ENCODE peak calls at places on chromosomes 4 and X, in seven cellular contexts. R is GM23248, D is neural progenitor cell, S is PC-3, Q is MM.1S, Y is GM23338, F is HCT116. K is an unnamed sample.

GRCh38 chr4:1736820-1737219 is 15.5 kb downstream of the TACC3 start:
- DNase-seq in F (no peak), D (no peak), S (no peak), R (no peak), Y (no peak), Q (no peak), K (no peak)

GRCh38 chr4:183834252-183834651 is 70.9 kb upstream of the STOX2 start:
- DNase-seq in S (peak), Q (no peak), D (no peak), F (no peak), Y (no peak), R (no peak), K (no peak)

GRCh38 chr4:12827966-12828365 is 656.2 kb downstream of the RAB28 start:
- DNase-seq in Q (no peak), Y (no peak), R (no peak), F (no peak), D (no peak), S (no peak), K (no peak)

GRCh38 chr4:150082241-150082640 is 4.0 kb downstream of the DCLK2 start:
- DNase-seq in D (no peak), Y (no peak), S (no peak), Q (peak), F (no peak), R (no peak), K (no peak)

GRCh38 chr4:81166431-81166830 is 48.6 kb downstream of the PRKG2 start:
- DNase-seq in S (peak), Q (no peak), Y (no peak), F (no peak), D (no peak), R (peak), K (no peak)

GRCh38 chr4:176875026-176875425 is 82.3 kb upstream of the VEGFC start:
- DNase-seq in Q (no peak), S (no peak), Y (no peak), D (no peak), R (peak), F (no peak), K (no peak)

GRCh38 chr4:2961411-2962098 is 1.7 kb downstream of the NOP14 start:
- DNase-seq in Q (no peak), D (peak), S (no peak), R (peak), Y (peak), F (no peak), K (no peak)

GRCh38 chrX:10502961-10503360 is 117.4 kb downstream of the MID1 start:
- DNase-seq in F (no peak), S (no peak), R (no peak), D (no peak), Q (no peak), Y (no peak), K (no peak)

GRCh38 chr4:61332671-61333070 is 132.5 kb downstream of the ADGRL3 start:
- DNase-seq in Y (peak), F (no peak), S (no peak), R (no peak), D (no peak), Q (no peak), K (no peak)

GRCh38 chrX:101385795-101386541 is at the start of gene BTK:
- DNase-seq in Y (no peak), F (no peak), R (no peak), D (no peak), S (no peak), Q (no peak), K (no peak)

GRCh38 chr4:17657849-17658248 is 43.4 kb downstream of the MED28 start:
- DNase-seq in R (no peak), Y (no peak), Q (no peak), S (no peak), D (no peak), F (no peak), K (no peak)

GRCh38 chrX:37846141-37846540 is 1.2 kb downstream of the DYNLT3 start:
- DNase-seq in S (peak), F (no peak), D (no peak), R (peak), Q (no peak), Y (no peak), K (no peak)

GRCh38 chrX:57137481-57137880 is 284 bp upstream of the SPIN2A start:
- DNase-seq in D (peak), R (peak), S (no peak), Y (peak), F (no peak), Q (no peak), K (peak)

DNA sequence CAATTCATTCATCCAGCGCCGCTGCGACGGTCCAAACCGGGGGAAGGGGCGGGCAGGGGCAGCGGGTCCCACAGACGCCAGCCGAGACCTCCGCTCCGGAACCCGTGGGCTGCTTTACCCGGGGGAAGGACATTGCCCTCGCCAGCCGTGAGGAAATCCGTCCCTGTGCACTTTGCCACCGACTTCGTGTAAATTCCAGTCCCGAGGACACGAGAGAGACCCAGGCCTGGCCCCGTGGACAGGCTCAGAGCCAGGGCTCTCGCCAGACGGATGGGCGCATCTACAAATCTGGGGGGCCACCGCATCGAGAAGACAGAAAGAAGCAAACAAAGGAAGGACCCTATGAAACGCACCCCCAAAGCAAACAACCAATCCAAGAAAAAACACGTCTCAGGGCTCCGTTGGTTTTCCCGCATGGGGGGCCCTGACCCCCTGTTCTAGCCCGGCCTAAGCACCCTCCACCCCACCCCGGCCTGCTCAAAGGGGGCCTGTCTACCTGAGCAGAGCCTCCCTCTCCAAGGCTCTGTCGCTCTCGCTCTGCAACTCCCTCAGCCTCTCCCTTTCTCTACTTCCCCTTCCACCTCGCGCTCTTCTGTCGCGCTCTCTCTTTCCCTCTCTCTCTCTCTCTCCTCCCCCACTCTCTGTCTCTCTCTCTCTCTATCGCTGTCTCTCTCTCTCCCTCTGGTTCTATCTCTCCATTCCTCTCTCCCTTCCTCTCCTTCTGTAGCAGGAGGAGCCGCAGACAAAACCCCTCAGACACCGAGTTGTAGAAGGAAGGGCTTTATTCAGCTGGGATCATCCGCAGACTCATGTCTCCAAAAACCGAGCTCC is 11.3 kb downstream of the FRG2 start:
- DNase-seq in S (no peak), R (peak), F (no peak), Y (peak), Q (no peak), D (peak), K (no peak)
- TF ChIP-seq EZH2 in S (no peak), R (peak), F (no peak), Y (peak), Q (no peak), D (peak), K (no peak)

GRCh38 chr4:10182446-10183424 is 66.1 kb upstream of the WDR1 start:
- DNase-seq in R (no peak), Y (no peak), S (no peak), Q (no peak), D (no peak), F (no peak), K (no peak)

GRCh38 chr4:10179957-10180602 is 63.5 kb upstream of the WDR1 start:
- DNase-seq in S (no peak), Y (no peak), D (no peak), F (no peak), Q (no peak), R (peak), K (no peak)

GRCh38 chr4:10180603-10180926 is 64.0 kb upstream of the WDR1 start:
- DNase-seq in S (no peak), R (no peak), D (no peak), Q (no peak), F (no peak), Y (no peak), K (no peak)

GRCh38 chr4:10181745-10182445 is 65.3 kb upstream of the WDR1 start:
- DNase-seq in F (no peak), S (no peak), D (no peak), Y (no peak), Q (no peak), R (no peak), K (no peak)

GRCh38 chr4:10180927-10181744 is 64.5 kb upstream of the WDR1 start:
- DNase-seq in R (peak), Q (peak), S (no peak), Y (no peak), F (no peak), D (no peak), K (no peak)
- TF ChIP-seq EZH2phosphoT487 in R (no peak), Q (no peak), S (no peak), Y (no peak), F (no peak), D (no peak), K (no peak)

DNA sequence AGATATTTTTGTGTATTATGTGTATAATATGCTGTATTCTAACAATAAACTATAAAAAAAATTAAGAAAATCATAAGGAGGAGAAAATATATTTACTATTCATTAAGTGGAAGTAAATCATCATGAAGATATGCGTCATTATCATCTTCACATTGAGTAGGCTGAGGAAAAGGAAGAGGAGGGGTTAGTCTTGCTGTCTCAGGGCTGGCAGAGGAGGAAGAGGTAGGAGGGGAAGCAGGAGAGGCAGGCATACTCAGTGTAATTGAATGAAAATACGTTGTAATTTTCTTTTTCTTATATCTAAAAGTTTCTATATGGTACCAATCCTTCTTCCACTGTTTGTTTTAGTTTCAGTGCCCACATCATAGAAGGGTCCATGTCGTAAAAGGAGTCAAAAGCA is 9.8 kb upstream of the TMEM185A start:
- DNase-seq in F (no peak), S (no peak), Y (no peak), D (no peak), Q (no peak), R (peak), K (no peak)
- H3K4me2 ChIP-seq in F (no peak), S (no peak), Y (no peak), D (no peak), Q (no peak), R (no peak), K (no peak)

GRCh38 chr4:112521123-112522116 is 5.4 kb upstream of the NEUROG2 start:
- DNase-seq in S (no peak), R (no peak), F (no peak), D (peak), Q (no peak), Y (peak), K (no peak)

GRCh38 chr4:112522389-112522788 is 6.4 kb upstream of the NEUROG2 start:
- DNase-seq in Q (no peak), R (no peak), D (peak), Y (no peak), F (no peak), S (no peak), K (no peak)

GRCh38 chr4:112519689-112520597 is 4.0 kb upstream of the NEUROG2 start:
- DNase-seq in Q (no peak), D (peak), F (no peak), Y (peak), R (no peak), S (no peak), K (no peak)

GRCh38 chr4:112518675-112519074 is 2.7 kb upstream of the NEUROG2 start:
- DNase-seq in R (no peak), Y (no peak), Q (no peak), F (no peak), S (peak), D (peak), K (no peak)

GRCh38 chr4:112520598-112521122 is 4.7 kb upstream of the NEUROG2 start:
- DNase-seq in D (no peak), R (no peak), F (no peak), Y (peak), Q (no peak), S (no peak), K (no peak)
- TF ChIP-seq EZH2 in D (peak), R (peak), F (no peak), Y (peak), Q (no peak), S (no peak), K (no peak)

DNA sequence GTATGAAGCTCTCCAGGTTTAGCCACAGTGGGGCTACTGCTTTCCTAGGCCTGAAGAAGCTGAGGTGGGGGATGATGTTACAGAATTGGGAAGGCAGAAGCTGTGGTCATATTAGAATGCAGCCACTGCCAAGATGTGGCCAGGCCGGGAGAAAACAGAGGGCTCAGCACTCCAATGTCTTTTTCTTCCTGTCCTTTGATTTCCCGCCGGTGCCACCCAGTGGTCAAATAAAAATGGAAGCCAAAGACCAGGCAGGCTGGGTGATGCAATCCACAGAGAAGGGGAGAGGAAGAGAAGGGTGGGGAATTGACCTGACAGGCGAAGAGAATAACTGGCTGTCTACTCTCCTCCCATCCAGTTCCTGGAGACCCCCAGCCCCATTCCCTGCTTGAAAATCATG is 94.9 kb upstream of the SHISA3 start:
- DNase-seq in S (peak), F (peak), Q (peak), R (peak), Y (peak), D (peak), K (peak)
- TF ChIP-seq EZH2phosphoT487 in S (no peak), F (no peak), Q (no peak), R (no peak), Y (no peak), D (no peak), K (no peak)